ENCODE peak calls at places on chromosomes 1 and 21, in ten cellular contexts. H, R, U, M, G, A, X, Q, O and T are unnamed samples.

GRCh38 chr1:163202833-163203451 is at the start of gene RGS5:
- DNase-seq in M (no peak), X (no peak), Q (no peak), R (no peak), G (no peak), U (no peak), A (no peak), H (peak), O (no peak), T (no peak)

GRCh38 chr1:22258696-22259095 is 115.8 kb upstream of the WNT4 start:
- DNase-seq in U (no peak), G (no peak), R (no peak), A (no peak), M (no peak), X (no peak), Q (no peak), H (no peak), O (no peak), T (no peak)

GRCh38 chr1:59393211-59394180 is 96.6 kb downstream of the FGGY start:
- DNase-seq in X (peak), O (peak), G (peak), H (peak), R (peak), U (peak), A (peak), Q (peak), M (peak), T (no peak)

GRCh38 chr1:221939598-221939997 is 197.7 kb upstream of the DUSP10 start:
- DNase-seq in Q (no peak), O (no peak), H (no peak), R (no peak), M (no peak), U (no peak), A (no peak), G (no peak), X (no peak), T (no peak)

GRCh38 chr1:22749919-22750670 is 39.5 kb downstream of the EPHB2 start:
- DNase-seq in U (peak), M (peak), G (no peak), O (peak), A (no peak), X (peak), Q (no peak), H (peak), R (no peak), T (no peak)

GRCh38 chr1:60388092-60388987 is 314.8 kb upstream of the C1orf87 start:
- DNase-seq in U (peak), G (no peak), M (no peak), A (no peak), H (peak), O (no peak), Q (no peak), X (peak), R (no peak), T (no peak)

GRCh38 chr1:208300084-208300770 is 56.0 kb upstream of the PLXNA2 start:
- DNase-seq in R (no peak), G (no peak), U (no peak), Q (no peak), H (no peak), X (peak), A (no peak), O (peak), M (no peak), T (no peak)

GRCh38 chr21:20538039-20538658 is 460.1 kb upstream of the NCAM2 start:
- DNase-seq in Q (no peak), A (no peak), X (no peak), G (no peak), H (no peak), R (no peak), U (no peak), M (no peak), O (no peak), T (no peak)

GRCh38 chr1:198156111-198156744 is 570 bp upstream of the NEK7 start:
- DNase-seq in R (no peak), A (peak), Q (peak), G (peak), O (peak), H (peak), X (peak), M (peak), U (peak), T (peak)

GRCh38 chr1:207248544-207249206 is 72.8 kb upstream of the CD55 start:
- DNase-seq in U (no peak), R (no peak), M (no peak), G (no peak), X (no peak), O (no peak), Q (no peak), H (no peak), A (no peak), T (no peak)

GRCh38 chr1:2259668-2260392 is 31.7 kb downstream of the SKI start:
- DNase-seq in R (peak), X (no peak), G (no peak), O (no peak), H (no peak), U (no peak), Q (no peak), A (no peak), M (no peak), T (no peak)

GRCh38 chr21:45850181-45850580 is 131.4 kb upstream of the COL6A1 start:
- DNase-seq in O (peak), A (peak), R (no peak), U (no peak), M (no peak), H (no peak), X (no peak), Q (peak), G (no peak), T (no peak)

GRCh38 chr21:36966846-36967657 is 583 bp upstream of the HLCS start:
- DNase-seq in H (peak), U (no peak), R (no peak), X (peak), Q (no peak), A (no peak), O (no peak), G (no peak), M (no peak), T (peak)

GRCh38 chr21:36964832-36965719 is 1.4 kb downstream of the HLCS start:
- DNase-seq in U (no peak), X (no peak), O (no peak), Q (no peak), R (no peak), H (no peak), G (no peak), A (no peak), M (no peak), T (peak)

GRCh38 chr21:36964398-36964797 is 2.1 kb downstream of the HLCS start:
- DNase-seq in U (no peak), A (no peak), Q (no peak), X (no peak), G (no peak), R (no peak), H (no peak), O (no peak), M (no peak), T (no peak)

GRCh38 chr21:36965720-36966065 is 776 bp downstream of the HLCS start:
- DNase-seq in A (no peak), R (no peak), M (no peak), U (no peak), G (no peak), O (no peak), X (no peak), Q (no peak), H (no peak), T (no peak)

GRCh38 chr21:36966066-36966845 is at the start of gene HLCS:
- DNase-seq in M (peak), O (peak), A (peak), H (peak), X (peak), U (peak), R (peak), Q (peak), G (peak), T (peak)
- TF ChIP-seq POLR2A in M (no peak), O (no peak), A (no peak), H (peak), X (peak), U (peak), R (no peak), Q (no peak), G (peak), T (no peak)

GRCh38 chr1:78690516-78690915 is 40.9 kb downstream of the IFI44 start:
- DNase-seq in U (no peak), A (no peak), R (no peak), H (no peak), M (no peak), X (no peak), O (no peak), Q (no peak), G (no peak), T (no peak)
- TF ChIP-seq POLR2A in U (no peak), A (no peak), R (no peak), H (no peak), M (no peak), X (no peak), O (no peak), Q (no peak), G (no peak), T (no peak)

GRCh38 chr1:226404904-226405222 is 3.0 kb downstream of the PARP1 start:
- DNase-seq in M (no peak), U (no peak), X (no peak), R (no peak), O (no peak), A (no peak), Q (no peak), H (no peak), G (no peak), T (no peak)
- TF ChIP-seq POLR2A in M (no peak), U (no peak), X (no peak), R (no peak), O (no peak), A (no peak), Q (no peak), H (no peak), G (no peak), T (no peak)

GRCh38 chr1:45518910-45519309 is 2.8 kb downstream of the PRDX1 start:
- DNase-seq in G (no peak), R (no peak), M (no peak), H (peak), Q (no peak), U (no peak), X (peak), O (no peak), A (no peak), T (no peak)
- TF ChIP-seq POLR2A in G (no peak), R (no peak), M (no peak), H (no peak), Q (no peak), U (no peak), X (no peak), O (no peak), A (no peak), T (no peak)

GRCh38 chr1:157089789-157090188 is 9.8 kb downstream of the ETV3L start:
- DNase-seq in O (peak), R (no peak), U (no peak), X (no peak), M (no peak), A (no peak), G (no peak), H (no peak), Q (peak), T (no peak)

GRCh38 chr1:157087030-157087429 is 12.6 kb downstream of the ETV3L start:
- DNase-seq in Q (no peak), O (no peak), X (no peak), A (no peak), H (no peak), R (no peak), M (no peak), G (no peak), U (no peak), T (no peak)

GRCh38 chr1:157090196-157090647 is 9.4 kb downstream of the ETV3L start:
- DNase-seq in H (peak), A (peak), O (peak), R (peak), G (peak), X (peak), U (peak), M (peak), Q (peak), T (peak)

GRCh38 chr1:157090771-157091170 is 8.8 kb downstream of the ETV3L start:
- DNase-seq in R (no peak), M (no peak), G (no peak), O (no peak), Q (peak), A (no peak), X (no peak), U (no peak), H (no peak), T (no peak)

DNA sequence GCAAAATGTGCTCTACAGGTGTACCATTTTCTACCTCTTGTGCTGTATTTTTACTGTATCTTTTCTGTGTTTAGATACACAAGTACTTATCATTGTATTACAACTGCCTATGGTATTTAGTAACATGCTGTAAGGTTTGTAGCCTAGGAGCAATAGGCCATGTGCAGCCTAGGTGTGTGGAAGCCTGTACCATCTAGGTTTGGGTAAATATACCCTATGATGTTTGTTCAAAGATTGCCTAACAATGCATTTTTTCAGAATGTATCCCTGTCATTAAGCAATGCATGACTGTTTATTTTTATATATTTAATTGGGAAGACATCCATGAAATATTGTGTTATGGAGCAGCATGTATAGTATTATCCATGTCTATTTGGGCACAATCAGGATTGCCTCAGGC is 11.0 kb downstream of the ETV3L start:
- DNase-seq in Q (no peak), U (no peak), A (no peak), M (no peak), X (no peak), R (no peak), O (no peak), H (no peak), G (no peak), T (no peak)
- TF ChIP-seq POLR2A in Q (no peak), U (no peak), A (no peak), M (no peak), X (no peak), R (no peak), O (no peak), H (no peak), G (no peak), T (no peak)